ENCODE peak calls at places on chromosomes 13 and 19, in four cellular contexts. W, N, H and K are unnamed samples.

GRCh38 chr19:1488282-1488601 is 1.9 kb downstream of the PCSK4 start:
- DNase-seq in W (no peak), H (no peak), N (no peak), K (no peak)

GRCh38 chr13:46051958-46052313 is 610 bp downstream of the ZC3H13 start:
- DNase-seq in N (no peak), W (no peak), H (no peak), K (no peak)

GRCh38 chr19:10816691-10817090 is 19.3 kb downstream of the TMED1 start:
- DNase-seq in H (no peak), N (no peak), W (no peak), K (no peak)

GRCh38 chr13:103282571-103283450 is 216.6 kb upstream of the SLC10A2 start:
- DNase-seq in H (no peak), N (no peak), W (no peak), K (no peak)

GRCh38 chr13:23778879-23779278 is 110.3 kb downstream of the MIPEP start:
- DNase-seq in H (no peak), W (no peak), N (no peak), K (no peak)

GRCh38 chr19:38073806-38074685 is 150.0 kb downstream of the DPF1 start:
- DNase-seq in H (no peak), W (no peak), N (no peak), K (no peak)

GRCh38 chr13:28750187-28751045 is 31.6 kb upstream of the SLC46A3 start:
- DNase-seq in W (no peak), H (no peak), N (no peak), K (no peak)

GRCh38 chr19:49912965-49913685 is 15.9 kb upstream of the ATF5 start:
- DNase-seq in W (no peak), N (no peak), H (no peak), K (peak; percentile 63)

GRCh38 chr13:94711561-94712286 is 621 bp downstream of the SOX21 start:
- DNase-seq in N (no peak), W (no peak), H (no peak), K (no peak)

GRCh38 chr19:29759359-29759758 is 44.3 kb upstream of the C19orf12 start:
- DNase-seq in H (no peak), N (no peak), W (no peak), K (no peak)

GRCh38 chr13:100508996-100509395 is 79.6 kb downstream of the GGACT start:
- DNase-seq in N (no peak), H (no peak), W (no peak), K (no peak)

GRCh38 chr19:57566396-57567256 is 7.0 kb upstream of the ZNF550 start:
- DNase-seq in W (no peak), N (no peak), H (no peak), K (peak; percentile 41)

GRCh38 chr19:43743059-43743458 is 11.7 kb downstream of the SMG9 start:
- DNase-seq in N (no peak), H (no peak), W (no peak), K (no peak)

GRCh38 chr19:38211206-38211605 is 12.8 kb downstream of the DPF1 start:
- DNase-seq in H (no peak), N (no peak), W (no peak), K (no peak)

GRCh38 chr19:38721496-38721895 is 22.8 kb downstream of the CAPN12 start:
- DNase-seq in N (no peak), W (no peak), H (no peak), K (no peak)

DNA sequence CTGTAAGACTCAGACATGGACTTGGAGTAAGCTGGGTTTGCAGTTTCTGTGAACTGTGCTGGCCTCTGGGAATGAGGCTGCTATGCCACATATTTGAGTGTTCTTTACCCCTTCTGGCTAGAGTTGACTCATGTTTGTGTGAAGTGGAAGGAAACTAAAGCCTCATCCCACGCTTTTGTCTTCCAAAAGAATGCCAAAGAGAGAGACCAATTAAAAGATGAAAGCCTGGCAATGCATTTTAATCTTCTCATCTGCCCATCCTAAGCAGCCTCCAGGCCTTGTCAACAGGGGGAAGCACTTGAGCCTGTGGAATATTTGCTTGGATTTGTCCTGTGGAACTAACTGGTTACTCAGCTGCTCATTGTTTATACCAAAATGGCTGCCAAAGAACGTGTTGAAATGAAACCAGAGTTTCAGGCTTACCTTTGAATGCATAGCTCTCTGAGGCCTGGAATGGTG is 49.1 kb downstream of the LMO7 start:
- DNase-seq in H (peak; percentile 84), N (no peak), W (peak; percentile 64), K (no peak)
- TF ChIP-seq CTCF in H (peak; percentile 61), N (no peak), W (peak; percentile 41), K (no peak)

GRCh38 chr13:51996660-51997059 is 14.6 kb downstream of the ATP7B start:
- DNase-seq in W (no peak), N (no peak), H (no peak), K (no peak)

GRCh38 chr13:51997641-51998330 is 13.5 kb downstream of the ATP7B start:
- DNase-seq in N (no peak), H (no peak), W (no peak), K (no peak)

GRCh38 chr13:52001120-52001731 is 10.0 kb downstream of the ATP7B start:
- DNase-seq in W (peak; percentile 10), N (no peak), H (no peak), K (peak; percentile 56)

GRCh38 chr13:51999525-51999924 is 11.7 kb downstream of the ATP7B start:
- DNase-seq in H (no peak), W (no peak), N (no peak), K (no peak)

GRCh38 chr13:51998723-51999471 is 12.4 kb downstream of the ATP7B start:
- DNase-seq in W (no peak), H (no peak), N (no peak), K (no peak)
- H3K4me3 ChIP-seq in W (no peak overlapping the region), H (no peak overlapping the region), N (no peak overlapping the region), K (no peak overlapping the region)

GRCh38 chr19:34888091-34888490 is 38.6 kb upstream of the ZNF30 start:
- DNase-seq in W (no peak), H (no peak), N (no peak), K (no peak)
- TF ChIP-seq CTCF in W (no peak), H (no peak), N (no peak), K (no peak)

GRCh38 chr19:47399198-47399597 is 20.1 kb downstream of the MEIS3 start:
- DNase-seq in N (no peak), W (no peak), H (no peak), K (no peak)
- H3K4me3 ChIP-seq in N (no peak overlapping the region), W (no peak overlapping the region), H (no peak overlapping the region), K (no peak overlapping the region)

GRCh38 chr19:18666784-18667183 is 16.7 kb upstream of the CRTC1 start:
- DNase-seq in N (no peak), H (no peak), W (no peak), K (no peak)

GRCh38 chr19:18668252-18668631 is 15.2 kb upstream of the CRTC1 start:
- DNase-seq in N (no peak), H (no peak), W (no peak), K (no peak)

GRCh38 chr19:18665771-18666202 is 17.7 kb upstream of the CRTC1 start:
- DNase-seq in N (no peak), H (no peak), W (no peak), K (no peak)

GRCh38 chr19:18667531-18668251 is 15.8 kb upstream of the CRTC1 start:
- DNase-seq in H (no peak), N (no peak), W (no peak), K (no peak)

GRCh38 chr19:18666304-18666703 is 17.2 kb upstream of the CRTC1 start:
- DNase-seq in W (no peak), N (no peak), H (no peak), K (no peak)
- TF ChIP-seq CTCF in W (no peak), N (no peak), H (no peak), K (no peak)

DNA sequence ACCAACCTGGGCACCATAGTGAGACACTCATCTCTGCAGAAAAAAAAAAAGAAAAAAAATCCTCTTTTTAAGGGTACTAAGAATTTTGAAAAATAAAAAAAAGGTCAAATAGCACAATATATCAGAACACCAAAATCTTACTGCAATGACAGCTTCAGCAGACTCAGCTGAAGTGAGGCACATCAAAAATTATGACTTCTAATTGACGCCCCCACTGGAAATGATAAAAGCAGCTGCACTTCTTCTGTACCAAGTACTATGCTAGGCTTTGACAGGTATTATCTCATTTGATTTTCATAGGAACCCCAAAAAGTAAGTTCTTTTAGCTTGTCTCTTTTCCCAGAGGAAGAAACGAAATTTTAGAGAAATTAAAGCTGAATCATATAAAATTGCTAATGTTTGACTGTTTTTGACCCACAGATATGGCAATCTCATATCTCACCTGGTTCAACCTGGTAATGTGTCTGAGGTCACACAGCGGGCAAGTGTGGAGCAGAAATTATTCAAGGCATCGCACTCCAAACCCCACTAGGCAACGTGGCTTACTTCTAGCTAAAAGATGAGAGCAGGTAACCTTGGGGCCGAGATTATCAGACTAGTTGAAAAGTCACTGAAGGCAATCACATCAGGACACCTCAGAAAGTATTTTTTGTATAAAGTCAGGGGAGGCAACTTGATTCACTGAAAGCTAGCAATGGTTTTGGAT is 78.1 kb downstream of the TNFSF11 start:
- DNase-seq in W (no peak), N (no peak), H (no peak), K (no peak)
- H3K4me3 ChIP-seq in W (no peak overlapping the region), N (no peak overlapping the region), H (no peak overlapping the region), K (no peak overlapping the region)

DNA sequence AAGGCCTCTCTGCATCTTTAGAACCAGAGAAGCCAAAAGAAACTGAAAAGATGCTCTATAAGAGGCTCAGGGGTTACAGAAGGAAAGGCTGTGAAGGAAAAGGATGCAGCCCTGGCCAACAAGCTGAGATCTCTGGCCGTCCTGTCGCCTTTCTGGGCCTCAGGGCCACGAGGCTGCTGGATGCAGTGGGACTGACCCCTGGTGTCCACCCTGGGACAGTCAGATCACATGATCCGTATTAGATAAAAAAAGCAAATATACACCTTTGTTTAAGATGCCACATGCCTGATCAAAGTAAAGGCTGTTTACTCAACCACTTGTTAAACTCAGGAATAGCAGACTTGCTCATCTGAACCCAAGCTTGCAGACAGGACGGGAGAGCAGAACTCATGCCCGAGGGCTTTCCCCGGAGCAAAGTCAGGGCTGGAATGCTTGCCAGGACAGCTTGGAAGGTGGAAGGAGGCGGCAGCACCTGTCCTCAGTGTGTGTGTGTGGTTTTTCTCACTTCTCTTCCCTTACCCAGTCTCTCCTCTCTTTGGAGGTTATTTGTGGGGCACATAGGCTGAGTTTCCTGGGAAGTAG is 206.5 kb upstream of the TSHZ3 start:
- DNase-seq in H (no peak), W (no peak), N (no peak), K (no peak)
- TF ChIP-seq CTCF in H (no peak), W (no peak), N (no peak), K (no peak)

DNA sequence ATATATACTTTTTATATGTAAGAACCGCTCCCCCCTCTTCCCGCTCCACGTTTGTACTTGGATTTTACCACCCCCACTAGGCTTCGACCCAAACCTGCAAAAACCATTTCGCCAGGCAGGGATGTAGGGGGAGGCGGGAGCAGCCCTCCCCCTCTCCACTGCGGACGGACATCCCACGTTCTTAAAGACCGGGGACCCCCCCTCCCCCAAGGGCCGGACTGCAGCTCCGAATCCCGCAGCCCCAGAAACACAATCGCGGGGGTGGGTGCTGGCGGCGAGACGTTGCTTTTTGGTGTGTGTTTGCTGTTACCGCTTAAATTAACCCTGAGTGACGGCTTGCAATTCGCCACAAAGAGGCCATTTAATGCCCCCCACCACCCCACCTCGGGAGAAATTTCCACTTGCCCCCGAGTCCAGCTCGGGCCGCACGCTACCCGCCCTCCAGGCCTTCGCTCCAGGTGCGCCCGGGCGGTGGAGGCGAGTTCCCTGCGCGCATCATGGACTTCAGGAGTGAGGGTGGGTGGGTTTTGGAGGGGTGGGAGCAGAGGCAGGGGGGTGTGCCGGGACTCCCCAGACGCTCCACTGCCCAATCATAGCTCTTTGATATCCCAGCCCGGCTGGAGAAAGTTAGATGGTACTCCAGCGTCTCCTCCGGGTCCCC is 15.8 kb downstream of the NFIX start:
- DNase-seq in W (no peak), H (no peak), N (no peak), K (no peak)
- H3K4me3 ChIP-seq in W (no peak overlapping the region), H (no peak overlapping the region), N (no peak overlapping the region), K (no peak overlapping the region)